ENCODE peak calls at places on chromosomes 12 and 14, in ten cellular contexts. One of them, this sample, is unnamed.

GRCh38 chr12:46831335-46832083 is 5.7 kb upstream of the SLC38A4 start:
- DNase-seq in A549: no peak
- DNase-seq in fibroblast of lung: peak; percentile 24
- DNase-seq in astrocyte of the spinal cord: peak; percentile 8
- DNase-seq in AG09309: no peak
- DNase-seq in MM.1S: no peak
- DNase-seq in aorta: no peak
- DNase-seq in CD8-positive, alpha-beta T cell: no peak
- DNase-seq in IMR-90: no peak
- DNase-seq in kidney: peak; percentile 74
- DNase-seq in this sample: no peak

GRCh38 chr12:93137656-93138612 is 208.8 kb upstream of the EEA1 start:
- DNase-seq in IMR-90: peak; percentile 90
- DNase-seq in A549: peak; percentile 60
- DNase-seq in kidney: no peak
- DNase-seq in CD8-positive, alpha-beta T cell: no peak
- DNase-seq in AG09309: peak; percentile 83
- DNase-seq in aorta: no peak
- DNase-seq in astrocyte of the spinal cord: peak; percentile 73
- DNase-seq in fibroblast of lung: peak; percentile 81
- DNase-seq in MM.1S: no peak
- DNase-seq in this sample: peak; percentile 35

GRCh38 chr12:57823131-57823907 is 4.8 kb upstream of the AVIL start:
- DNase-seq in IMR-90: no peak
- DNase-seq in MM.1S: no peak
- DNase-seq in aorta: no peak
- DNase-seq in AG09309: no peak
- DNase-seq in fibroblast of lung: no peak
- DNase-seq in A549: no peak
- DNase-seq in kidney: no peak
- DNase-seq in astrocyte of the spinal cord: no peak
- DNase-seq in CD8-positive, alpha-beta T cell: no peak
- DNase-seq in this sample: no peak

GRCh38 chr12:59980491-59980890 is 384.7 kb downstream of the SLC16A7 start:
- DNase-seq in A549: no peak
- DNase-seq in CD8-positive, alpha-beta T cell: no peak
- DNase-seq in aorta: no peak
- DNase-seq in astrocyte of the spinal cord: no peak
- DNase-seq in MM.1S: no peak
- DNase-seq in kidney: no peak
- DNase-seq in AG09309: peak; percentile 16
- DNase-seq in IMR-90: peak; percentile 63
- DNase-seq in fibroblast of lung: no peak
- DNase-seq in this sample: no peak

GRCh38 chr14:85058170-85058569 is 471.8 kb upstream of the FLRT2 start:
- DNase-seq in kidney: no peak
- DNase-seq in AG09309: no peak
- DNase-seq in MM.1S: no peak
- DNase-seq in A549: no peak
- DNase-seq in astrocyte of the spinal cord: no peak
- DNase-seq in CD8-positive, alpha-beta T cell: no peak
- DNase-seq in aorta: no peak
- DNase-seq in IMR-90: peak; percentile 11
- DNase-seq in fibroblast of lung: peak; percentile 12
- DNase-seq in this sample: no peak

GRCh38 chr12:24931666-24932405 is 17.1 kb downstream of the BCAT1 start:
- DNase-seq in A549: no peak
- DNase-seq in CD8-positive, alpha-beta T cell: no peak
- DNase-seq in IMR-90: peak; percentile 43
- DNase-seq in aorta: no peak
- DNase-seq in fibroblast of lung: no peak
- DNase-seq in kidney: no peak
- DNase-seq in astrocyte of the spinal cord: no peak
- DNase-seq in MM.1S: no peak
- DNase-seq in AG09309: no peak
- DNase-seq in this sample: no peak

GRCh38 chr12:76083761-76084276 is 666 bp downstream of the NAP1L1 start:
- DNase-seq in astrocyte of the spinal cord: peak; percentile 70
- DNase-seq in AG09309: no peak
- DNase-seq in A549: peak; percentile 73
- DNase-seq in CD8-positive, alpha-beta T cell: peak; percentile 72
- DNase-seq in IMR-90: peak; percentile 62
- DNase-seq in kidney: peak; percentile 90
- DNase-seq in aorta: peak; percentile 79
- DNase-seq in MM.1S: peak; percentile 77
- DNase-seq in fibroblast of lung: peak; percentile 63
- DNase-seq in this sample: peak; percentile 82

GRCh38 chr12:57815177-57816000 is 3.1 kb downstream of the AVIL start:
- DNase-seq in MM.1S: no peak
- DNase-seq in AG09309: no peak
- DNase-seq in fibroblast of lung: no peak
- DNase-seq in CD8-positive, alpha-beta T cell: no peak
- DNase-seq in A549: peak; percentile 24
- DNase-seq in IMR-90: no peak
- DNase-seq in kidney: no peak
- DNase-seq in aorta: no peak
- DNase-seq in astrocyte of the spinal cord: no peak
- DNase-seq in this sample: no peak

GRCh38 chr14:100536721-100537700 is 50.2 kb downstream of the BEGAIN start:
- DNase-seq in CD8-positive, alpha-beta T cell: peak; percentile 2
- DNase-seq in MM.1S: no peak
- DNase-seq in AG09309: no peak
- DNase-seq in aorta: peak; percentile 24
- DNase-seq in IMR-90: no peak
- DNase-seq in astrocyte of the spinal cord: no peak
- DNase-seq in A549: no peak
- DNase-seq in fibroblast of lung: no peak
- DNase-seq in kidney: peak; percentile 55
- DNase-seq in this sample: no peak

DNA sequence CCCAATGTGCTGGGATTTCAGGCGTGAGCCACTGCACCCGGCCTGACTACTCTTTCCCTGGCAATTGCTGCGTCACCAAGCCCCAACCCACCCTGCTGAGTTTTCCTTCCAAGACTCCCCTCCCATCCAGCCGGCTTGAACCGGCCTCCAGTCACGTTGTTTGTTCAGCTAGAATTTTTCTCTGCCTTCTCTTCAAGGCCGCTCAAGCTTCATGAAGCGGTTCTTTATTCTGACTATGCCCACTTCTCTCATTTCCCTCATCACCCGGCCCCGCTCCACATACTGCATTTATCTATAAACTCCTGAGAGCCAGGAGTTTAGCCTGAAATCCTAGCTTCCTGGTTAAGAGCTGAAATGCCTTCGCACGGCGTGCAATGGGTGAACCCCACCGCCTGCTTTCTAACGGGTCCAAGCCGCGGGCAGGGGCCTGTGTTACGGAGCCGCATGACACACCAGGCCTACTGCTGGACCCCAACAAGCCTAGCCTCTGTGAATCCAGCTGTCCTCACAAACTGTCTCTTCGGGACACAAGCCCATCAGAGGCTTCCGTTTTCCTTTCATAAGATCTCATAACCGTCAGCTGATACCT is 999 bp upstream of the DCAF4 start:
- DNase-seq in A549: no peak
- DNase-seq in AG09309: no peak
- DNase-seq in CD8-positive, alpha-beta T cell: no peak
- DNase-seq in fibroblast of lung: no peak
- DNase-seq in IMR-90: no peak
- DNase-seq in aorta: no peak
- DNase-seq in kidney: no peak
- DNase-seq in MM.1S: no peak
- DNase-seq in astrocyte of the spinal cord: no peak
- DNase-seq in this sample: no peak
- H3K4me3 ChIP-seq in A549: peak overlapping the region; percentile 67
- H3K4me3 ChIP-seq in AG09309: no peak overlapping the region
- H3K4me3 ChIP-seq in CD8-positive, alpha-beta T cell: peak overlapping the region; percentile 79
- H3K4me3 ChIP-seq in fibroblast of lung: peak overlapping the region; percentile 89
- H3K4me3 ChIP-seq in IMR-90: no peak overlapping the region
- H3K4me3 ChIP-seq in aorta: no peak overlapping the region
- H3K4me3 ChIP-seq in kidney: no peak overlapping the region
- H3K4me3 ChIP-seq in MM.1S: peak overlapping the region; percentile 62
- H3K4me3 ChIP-seq in astrocyte of the spinal cord: no peak overlapping the region
- H3K4me3 ChIP-seq in this sample: peak overlapping the region; percentile 87

GRCh38 chr12:121980892-121981272 is 40.8 kb upstream of the BCL7A start:
- DNase-seq in CD8-positive, alpha-beta T cell: no peak
- DNase-seq in aorta: no peak
- DNase-seq in AG09309: no peak
- DNase-seq in IMR-90: no peak
- DNase-seq in fibroblast of lung: no peak
- DNase-seq in astrocyte of the spinal cord: no peak
- DNase-seq in MM.1S: no peak
- DNase-seq in kidney: no peak
- DNase-seq in A549: no peak
- DNase-seq in this sample: no peak

GRCh38 chr12:121981456-121981855 is 40.2 kb upstream of the BCL7A start:
- DNase-seq in CD8-positive, alpha-beta T cell: no peak
- DNase-seq in MM.1S: no peak
- DNase-seq in astrocyte of the spinal cord: no peak
- DNase-seq in fibroblast of lung: no peak
- DNase-seq in AG09309: no peak
- DNase-seq in aorta: no peak
- DNase-seq in IMR-90: no peak
- DNase-seq in A549: no peak
- DNase-seq in kidney: no peak
- DNase-seq in this sample: no peak

GRCh38 chr12:121986494-121987245 is 35.0 kb upstream of the BCL7A start:
- DNase-seq in fibroblast of lung: no peak
- DNase-seq in aorta: no peak
- DNase-seq in AG09309: no peak
- DNase-seq in CD8-positive, alpha-beta T cell: no peak
- DNase-seq in MM.1S: no peak
- DNase-seq in astrocyte of the spinal cord: no peak
- DNase-seq in A549: no peak
- DNase-seq in IMR-90: no peak
- DNase-seq in kidney: peak; percentile 4
- DNase-seq in this sample: no peak

GRCh38 chr12:121982950-121983349 is 38.7 kb upstream of the BCL7A start:
- DNase-seq in aorta: no peak
- DNase-seq in AG09309: no peak
- DNase-seq in fibroblast of lung: no peak
- DNase-seq in astrocyte of the spinal cord: no peak
- DNase-seq in A549: no peak
- DNase-seq in IMR-90: no peak
- DNase-seq in MM.1S: no peak
- DNase-seq in kidney: no peak
- DNase-seq in CD8-positive, alpha-beta T cell: no peak
- DNase-seq in this sample: no peak

DNA sequence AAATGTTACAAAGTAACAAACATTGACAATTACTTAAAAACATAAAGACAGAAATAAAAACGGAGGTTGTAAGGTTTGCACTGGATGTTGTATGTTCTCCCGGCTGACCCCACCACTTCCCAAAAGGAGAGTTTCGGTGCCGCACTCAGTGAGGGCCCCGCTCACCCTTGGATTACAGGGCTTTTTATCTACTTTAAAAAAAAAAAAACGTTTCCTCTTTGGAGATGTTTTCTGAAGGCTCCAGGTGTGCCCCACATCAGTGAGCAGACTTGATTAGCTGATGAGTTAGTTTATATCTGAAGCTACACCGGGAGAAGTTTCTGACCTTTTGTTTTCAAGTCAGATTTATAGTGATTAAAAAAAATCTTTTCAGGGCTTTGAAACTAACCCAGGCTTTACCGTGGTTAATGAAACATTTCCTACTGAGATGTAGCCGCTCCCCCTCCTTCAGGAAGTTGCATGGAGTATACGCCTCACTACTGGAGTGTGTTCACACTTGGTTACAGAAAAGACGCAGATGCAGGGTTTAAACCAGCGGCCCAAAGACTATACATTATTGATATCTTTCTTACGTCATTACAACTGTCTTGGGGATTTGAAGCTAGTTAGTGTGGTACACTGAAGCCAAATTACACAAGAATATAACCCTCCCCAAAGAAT is 38.0 kb upstream of the BCL7A start:
- DNase-seq in kidney: no peak
- DNase-seq in IMR-90: no peak
- DNase-seq in aorta: no peak
- DNase-seq in A549: no peak
- DNase-seq in fibroblast of lung: peak; percentile 8
- DNase-seq in MM.1S: no peak
- DNase-seq in AG09309: no peak
- DNase-seq in astrocyte of the spinal cord: no peak
- DNase-seq in CD8-positive, alpha-beta T cell: no peak
- DNase-seq in this sample: no peak
- H3K4me3 ChIP-seq in kidney: no peak overlapping the region
- H3K4me3 ChIP-seq in IMR-90: no peak overlapping the region
- H3K4me3 ChIP-seq in aorta: no peak overlapping the region
- H3K4me3 ChIP-seq in A549: no peak overlapping the region
- H3K4me3 ChIP-seq in fibroblast of lung: no peak overlapping the region
- H3K4me3 ChIP-seq in MM.1S: no peak overlapping the region
- H3K4me3 ChIP-seq in AG09309: no peak overlapping the region
- H3K4me3 ChIP-seq in astrocyte of the spinal cord: no peak overlapping the region
- H3K4me3 ChIP-seq in CD8-positive, alpha-beta T cell: no peak overlapping the region
- H3K4me3 ChIP-seq in this sample: no peak overlapping the region

DNA sequence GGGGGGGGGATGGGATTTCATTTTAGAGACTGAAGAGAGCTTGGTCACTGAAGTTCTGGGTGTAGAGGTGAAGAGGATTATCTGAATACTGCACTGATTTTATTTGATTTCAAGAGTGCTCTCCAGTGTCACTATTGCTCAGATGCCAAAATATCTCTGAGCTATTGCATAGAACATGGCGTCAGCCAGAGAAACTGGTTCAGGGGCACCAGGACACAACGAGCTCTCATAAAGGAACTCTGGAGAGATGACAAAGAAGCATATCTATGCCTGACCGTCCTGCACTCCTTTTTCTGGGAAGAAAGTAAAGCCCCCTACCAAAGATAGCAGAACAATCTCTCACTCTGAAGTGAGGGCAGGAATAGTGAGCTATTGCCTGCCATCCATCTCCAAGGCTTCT is 2.0 kb downstream of the SLC7A8 start:
- DNase-seq in fibroblast of lung: no peak
- DNase-seq in astrocyte of the spinal cord: no peak
- DNase-seq in A549: no peak
- DNase-seq in AG09309: no peak
- DNase-seq in CD8-positive, alpha-beta T cell: no peak
- DNase-seq in IMR-90: no peak
- DNase-seq in MM.1S: no peak
- DNase-seq in aorta: no peak
- DNase-seq in kidney: no peak
- DNase-seq in this sample: no peak
- H3K4me3 ChIP-seq in fibroblast of lung: no peak overlapping the region
- H3K4me3 ChIP-seq in astrocyte of the spinal cord: no peak overlapping the region
- H3K4me3 ChIP-seq in A549: no peak overlapping the region
- H3K4me3 ChIP-seq in AG09309: no peak overlapping the region
- H3K4me3 ChIP-seq in CD8-positive, alpha-beta T cell: peak overlapping the region; percentile 83
- H3K4me3 ChIP-seq in IMR-90: no peak overlapping the region
- H3K4me3 ChIP-seq in MM.1S: no peak overlapping the region
- H3K4me3 ChIP-seq in aorta: no peak overlapping the region
- H3K4me3 ChIP-seq in kidney: peak overlapping the region; percentile 93
- H3K4me3 ChIP-seq in this sample: no peak overlapping the region

DNA sequence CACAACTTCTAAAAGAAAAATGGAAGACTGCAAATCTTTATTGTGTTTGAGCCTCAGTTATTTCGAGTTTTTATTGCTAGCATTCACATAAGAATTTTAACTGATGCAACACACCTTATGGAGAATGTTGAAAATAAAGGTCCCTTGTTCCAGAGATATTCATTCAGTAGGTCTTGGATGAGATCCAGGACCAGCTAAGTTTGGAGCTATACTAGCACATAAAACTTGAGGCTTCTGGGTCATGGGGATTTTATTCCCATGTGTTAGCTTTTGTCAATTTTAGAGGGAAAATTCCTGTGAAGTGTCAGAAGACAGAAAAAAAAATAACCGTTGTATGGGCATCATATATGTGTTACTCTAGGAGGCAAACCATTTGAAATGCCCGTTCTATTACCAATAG is 693.2 kb upstream of the MIS18BP1 start:
- DNase-seq in IMR-90: no peak
- DNase-seq in astrocyte of the spinal cord: no peak
- DNase-seq in fibroblast of lung: no peak
- DNase-seq in AG09309: no peak
- DNase-seq in MM.1S: no peak
- DNase-seq in CD8-positive, alpha-beta T cell: no peak
- DNase-seq in kidney: no peak
- DNase-seq in aorta: no peak
- DNase-seq in A549: no peak
- DNase-seq in this sample: no peak
- H3K4me3 ChIP-seq in IMR-90: no peak overlapping the region
- H3K4me3 ChIP-seq in astrocyte of the spinal cord: no peak overlapping the region
- H3K4me3 ChIP-seq in fibroblast of lung: no peak overlapping the region
- H3K4me3 ChIP-seq in AG09309: no peak overlapping the region
- H3K4me3 ChIP-seq in MM.1S: no peak overlapping the region
- H3K4me3 ChIP-seq in CD8-positive, alpha-beta T cell: no peak overlapping the region
- H3K4me3 ChIP-seq in kidney: no peak overlapping the region
- H3K4me3 ChIP-seq in aorta: no peak overlapping the region
- H3K4me3 ChIP-seq in A549: no peak overlapping the region
- H3K4me3 ChIP-seq in this sample: no peak overlapping the region